ENCODE peak calls at places on chromosome 1, in six cellular contexts. One of them, this sample, is unnamed.
A peak's percentile ranks its signal among the peaks of the same experiment; 100 is the strongest.

GRCh38 chr1:223670458-223671159 is 5.1 kb upstream of the CAPN8 start:
- DNase-seq in CD4-positive, alpha-beta memory T cell: peak; percentile 7
- DNase-seq in GM23338: peak; percentile 87
- DNase-seq in iPS DF 6.9: peak; percentile 66
- DNase-seq in mesenchymal stem cell: peak; percentile 9
- DNase-seq in stomach: peak; percentile 61
- DNase-seq in this sample: peak; percentile 15

GRCh38 chr1:198001776-198002408 is 84.7 kb downstream of the LHX9 start:
- DNase-seq in CD4-positive, alpha-beta memory T cell: no peak
- DNase-seq in GM23338: no peak
- DNase-seq in iPS DF 6.9: no peak
- DNase-seq in mesenchymal stem cell: peak; percentile 6
- DNase-seq in stomach: no peak
- DNase-seq in this sample: no peak

GRCh38 chr1:226131639-226132038 is 54.9 kb downstream of the ACBD3 start:
- DNase-seq in CD4-positive, alpha-beta memory T cell: no peak
- DNase-seq in GM23338: no peak
- DNase-seq in iPS DF 6.9: no peak
- DNase-seq in mesenchymal stem cell: no peak
- DNase-seq in stomach: no peak
- DNase-seq in this sample: no peak

GRCh38 chr1:85602536-85602935 is 22.0 kb downstream of the CCN1 start:
- DNase-seq in CD4-positive, alpha-beta memory T cell: no peak
- DNase-seq in GM23338: peak; percentile 34
- DNase-seq in iPS DF 6.9: no peak
- DNase-seq in mesenchymal stem cell: no peak
- DNase-seq in stomach: no peak
- DNase-seq in this sample: no peak

GRCh38 chr1:228143480-228144212 is 3.6 kb downstream of the GUK1 start:
- DNase-seq in CD4-positive, alpha-beta memory T cell: no peak
- DNase-seq in GM23338: no peak
- DNase-seq in iPS DF 6.9: no peak
- DNase-seq in mesenchymal stem cell: no peak
- DNase-seq in stomach: no peak
- DNase-seq in this sample: no peak

GRCh38 chr1:16434501-16434900 is 2.7 kb downstream of the SPATA21 start:
- DNase-seq in CD4-positive, alpha-beta memory T cell: no peak
- DNase-seq in GM23338: no peak
- DNase-seq in iPS DF 6.9: no peak
- DNase-seq in mesenchymal stem cell: no peak
- DNase-seq in stomach: no peak
- DNase-seq in this sample: no peak

GRCh38 chr1:231241751-231242150 is 739 bp downstream of the GNPAT start:
- DNase-seq in CD4-positive, alpha-beta memory T cell: peak; percentile 15
- DNase-seq in GM23338: peak; percentile 25
- DNase-seq in iPS DF 6.9: no peak
- DNase-seq in mesenchymal stem cell: no peak
- DNase-seq in stomach: no peak
- DNase-seq in this sample: peak; percentile 43

GRCh38 chr1:78286686-78287085 is 204.1 kb upstream of the PTGFR start:
- DNase-seq in CD4-positive, alpha-beta memory T cell: no peak
- DNase-seq in GM23338: no peak
- DNase-seq in iPS DF 6.9: no peak
- DNase-seq in mesenchymal stem cell: peak; percentile 63
- DNase-seq in stomach: no peak
- DNase-seq in this sample: no peak

GRCh38 chr1:161966076-161966475 is 57.6 kb downstream of the OLFML2B start:
- DNase-seq in CD4-positive, alpha-beta memory T cell: no peak
- DNase-seq in GM23338: no peak
- DNase-seq in iPS DF 6.9: no peak
- DNase-seq in mesenchymal stem cell: no peak
- DNase-seq in stomach: no peak
- DNase-seq in this sample: no peak

GRCh38 chr1:158212315-158212714 is 31.6 kb downstream of the CD1D start:
- DNase-seq in CD4-positive, alpha-beta memory T cell: no peak
- DNase-seq in GM23338: peak; percentile 9
- DNase-seq in iPS DF 6.9: no peak
- DNase-seq in mesenchymal stem cell: no peak
- DNase-seq in stomach: no peak
- DNase-seq in this sample: no peak

GRCh38 chr1:154171222-154171583 is 16.3 kb upstream of the NUP210L start:
- DNase-seq in CD4-positive, alpha-beta memory T cell: no peak
- DNase-seq in GM23338: no peak
- DNase-seq in iPS DF 6.9: no peak
- DNase-seq in mesenchymal stem cell: no peak
- DNase-seq in stomach: no peak
- DNase-seq in this sample: no peak

GRCh38 chr1:27333717-27334279 is 8.0 kb upstream of the SYTL1 start:
- DNase-seq in CD4-positive, alpha-beta memory T cell: no peak
- DNase-seq in GM23338: no peak
- DNase-seq in iPS DF 6.9: no peak
- DNase-seq in mesenchymal stem cell: no peak
- DNase-seq in stomach: no peak
- DNase-seq in this sample: no peak

GRCh38 chr1:215797859-215798258 is 230.8 kb downstream of the KCTD3 start:
- DNase-seq in CD4-positive, alpha-beta memory T cell: no peak
- DNase-seq in GM23338: no peak
- DNase-seq in iPS DF 6.9: no peak
- DNase-seq in mesenchymal stem cell: no peak
- DNase-seq in stomach: no peak
- DNase-seq in this sample: no peak

GRCh38 chr1:25971044-25971881 is 26.6 kb downstream of the PAFAH2 start:
- DNase-seq in CD4-positive, alpha-beta memory T cell: peak; percentile 31
- DNase-seq in GM23338: peak; percentile 32
- DNase-seq in iPS DF 6.9: no peak
- DNase-seq in mesenchymal stem cell: no peak
- DNase-seq in stomach: no peak
- DNase-seq in this sample: no peak

GRCh38 chr1:62953643-62954042 is 169.7 kb downstream of the ATG4C start:
- DNase-seq in CD4-positive, alpha-beta memory T cell: no peak
- DNase-seq in GM23338: no peak
- DNase-seq in iPS DF 6.9: no peak
- DNase-seq in mesenchymal stem cell: no peak
- DNase-seq in stomach: no peak
- DNase-seq in this sample: no peak
- H3K27me3 ChIP-seq in CD4-positive, alpha-beta memory T cell: no peaks in the 10 kb centered on the region
- H3K27me3 ChIP-seq in GM23338: no peaks in the 10 kb centered on the region
- H3K27me3 ChIP-seq in iPS DF 6.9: no peaks in the 10 kb centered on the region
- H3K27me3 ChIP-seq in mesenchymal stem cell: peaks cover 31% of the 10 kb centered on the region
- H3K27me3 ChIP-seq in stomach: no peaks in the 10 kb centered on the region
- H3K27me3 ChIP-seq in this sample: peaks cover 2% of the 10 kb centered on the region

GRCh38 chr1:44421374-44422028 is 16.4 kb downstream of the RNF220 start:
- DNase-seq in CD4-positive, alpha-beta memory T cell: no peak
- DNase-seq in GM23338: no peak
- DNase-seq in iPS DF 6.9: no peak
- DNase-seq in mesenchymal stem cell: no peak
- DNase-seq in stomach: no peak
- DNase-seq in this sample: peak; percentile 78

GRCh38 chr1:44422161-44422560 is 17.1 kb downstream of the RNF220 start:
- DNase-seq in CD4-positive, alpha-beta memory T cell: no peak
- DNase-seq in GM23338: peak; percentile 54
- DNase-seq in iPS DF 6.9: no peak
- DNase-seq in mesenchymal stem cell: no peak
- DNase-seq in stomach: no peak
- DNase-seq in this sample: no peak

GRCh38 chr1:44417351-44418021 is 12.4 kb downstream of the RNF220 start:
- DNase-seq in CD4-positive, alpha-beta memory T cell: no peak
- DNase-seq in GM23338: peak; percentile 97
- DNase-seq in iPS DF 6.9: no peak
- DNase-seq in mesenchymal stem cell: peak; percentile 22
- DNase-seq in stomach: peak; percentile 33
- DNase-seq in this sample: peak; percentile 88

GRCh38 chr1:44418022-44418673 is 13.1 kb downstream of the RNF220 start:
- DNase-seq in CD4-positive, alpha-beta memory T cell: no peak
- DNase-seq in GM23338: peak; percentile 57
- DNase-seq in iPS DF 6.9: no peak
- DNase-seq in mesenchymal stem cell: no peak
- DNase-seq in stomach: no peak
- DNase-seq in this sample: no peak

DNA sequence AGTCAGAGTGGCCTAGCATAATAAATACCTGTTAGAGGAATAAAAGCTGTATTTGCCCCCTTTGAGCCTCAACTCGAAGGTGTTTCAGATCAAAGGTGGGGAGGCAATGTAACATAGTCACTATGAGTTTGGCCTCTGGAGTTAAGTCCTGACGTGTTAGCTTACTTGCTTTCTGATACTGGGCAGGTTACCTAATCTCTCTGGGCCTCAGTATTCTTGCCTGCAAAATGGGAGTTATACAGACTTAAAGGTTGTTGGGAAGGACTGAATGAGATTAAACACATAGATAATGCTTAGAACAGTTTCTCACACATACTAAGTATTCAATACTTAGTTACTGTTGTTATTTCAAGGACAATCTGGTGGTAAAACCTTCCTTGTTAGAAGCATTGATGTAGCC is 15.5 kb downstream of the RNF220 start:
- DNase-seq in CD4-positive, alpha-beta memory T cell: no peak
- DNase-seq in GM23338: no peak
- DNase-seq in iPS DF 6.9: no peak
- DNase-seq in mesenchymal stem cell: no peak
- DNase-seq in stomach: no peak
- DNase-seq in this sample: no peak
- H3K4me3 ChIP-seq in CD4-positive, alpha-beta memory T cell: no peak overlapping the region
- H3K4me3 ChIP-seq in GM23338: no peak overlapping the region
- H3K4me3 ChIP-seq in iPS DF 6.9: no peak overlapping the region
- H3K4me3 ChIP-seq in mesenchymal stem cell: no peak overlapping the region
- H3K4me3 ChIP-seq in stomach: no peak overlapping the region
- H3K4me3 ChIP-seq in this sample: no peak overlapping the region

DNA sequence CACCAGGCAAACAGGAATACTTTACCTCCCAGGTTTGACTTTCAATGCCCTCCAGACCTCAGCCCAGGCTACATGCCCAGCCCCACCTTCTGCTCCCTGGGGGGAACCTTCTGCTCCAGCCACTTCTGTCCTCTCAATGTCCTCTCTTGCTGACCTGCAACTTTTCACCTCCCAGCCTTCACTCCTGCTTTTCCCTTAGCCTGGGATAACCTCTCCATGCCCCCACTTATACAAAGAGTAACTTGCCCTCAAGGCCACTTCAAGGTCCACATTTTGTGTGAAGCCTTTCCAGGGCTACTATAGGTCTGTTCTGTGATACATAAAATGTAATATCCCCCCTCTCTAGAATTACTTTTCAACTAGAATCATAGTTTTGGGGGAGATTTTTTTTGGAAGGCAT is 21.7 kb downstream of the SERTAD4 start:
- DNase-seq in CD4-positive, alpha-beta memory T cell: no peak
- DNase-seq in GM23338: no peak
- DNase-seq in iPS DF 6.9: no peak
- DNase-seq in mesenchymal stem cell: no peak
- DNase-seq in stomach: no peak
- DNase-seq in this sample: no peak
- H3K27me3 ChIP-seq in CD4-positive, alpha-beta memory T cell: peaks cover 28% of the 10 kb centered on the region
- H3K27me3 ChIP-seq in GM23338: peaks cover 43% of the 10 kb centered on the region
- H3K27me3 ChIP-seq in iPS DF 6.9: no peaks in the 10 kb centered on the region
- H3K27me3 ChIP-seq in mesenchymal stem cell: no peaks in the 10 kb centered on the region
- H3K27me3 ChIP-seq in stomach: no peaks in the 10 kb centered on the region
- H3K27me3 ChIP-seq in this sample: no peaks in the 10 kb centered on the region

GRCh38 chr1:8003431-8004112 is 22.5 kb downstream of the ERRFI1 start:
- DNase-seq in CD4-positive, alpha-beta memory T cell: no peak
- DNase-seq in GM23338: no peak
- DNase-seq in iPS DF 6.9: no peak
- DNase-seq in mesenchymal stem cell: peak; percentile 19
- DNase-seq in stomach: no peak
- DNase-seq in this sample: no peak

GRCh38 chr1:8006037-8006963 is 19.8 kb downstream of the ERRFI1 start:
- DNase-seq in CD4-positive, alpha-beta memory T cell: no peak
- DNase-seq in GM23338: no peak
- DNase-seq in iPS DF 6.9: no peak
- DNase-seq in mesenchymal stem cell: peak; percentile 29
- DNase-seq in stomach: no peak
- DNase-seq in this sample: no peak

GRCh38 chr1:8004803-8005573 is 21.1 kb downstream of the ERRFI1 start:
- DNase-seq in CD4-positive, alpha-beta memory T cell: no peak
- DNase-seq in GM23338: no peak
- DNase-seq in iPS DF 6.9: no peak
- DNase-seq in mesenchymal stem cell: peak; percentile 97
- DNase-seq in stomach: peak; percentile 66
- DNase-seq in this sample: no peak

GRCh38 chr1:8002329-8003320 is 23.5 kb downstream of the ERRFI1 start:
- DNase-seq in CD4-positive, alpha-beta memory T cell: no peak
- DNase-seq in GM23338: no peak
- DNase-seq in iPS DF 6.9: no peak
- DNase-seq in mesenchymal stem cell: no peak
- DNase-seq in stomach: no peak
- DNase-seq in this sample: no peak

DNA sequence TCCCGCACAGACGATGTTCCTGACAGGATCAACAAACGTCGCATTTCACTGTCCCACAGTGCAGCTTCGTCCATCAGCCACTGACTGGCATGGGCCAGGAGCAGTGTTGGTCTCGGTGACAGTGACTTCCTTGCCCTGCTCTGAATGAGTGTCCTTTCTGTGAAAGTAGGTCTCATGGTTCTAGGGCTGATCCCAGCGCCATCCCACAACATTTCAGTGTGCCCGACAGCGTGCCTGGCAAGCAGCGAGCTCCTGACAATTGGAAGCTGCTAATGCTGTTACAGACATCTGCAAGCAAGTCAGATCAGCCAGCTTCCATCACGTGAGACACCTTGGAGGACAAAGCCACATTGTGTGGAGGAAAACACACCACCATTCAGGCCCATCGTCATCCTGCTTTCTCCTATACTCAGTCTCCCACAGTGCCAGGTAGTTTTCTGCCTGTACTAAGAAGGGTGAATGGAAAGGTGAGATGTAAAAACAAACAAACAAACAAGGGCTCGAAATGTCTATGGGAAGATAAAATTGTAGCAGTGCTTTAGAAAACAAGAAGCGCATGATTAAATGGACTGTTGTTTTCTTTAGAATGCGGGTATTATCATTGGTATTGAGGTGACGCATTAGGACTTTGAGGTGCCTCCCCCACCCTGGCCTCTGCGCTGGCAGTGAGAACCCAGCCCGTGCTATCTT is 21.9 kb downstream of the ERRFI1 start:
- DNase-seq in CD4-positive, alpha-beta memory T cell: no peak
- DNase-seq in GM23338: peak; percentile 67
- DNase-seq in iPS DF 6.9: no peak
- DNase-seq in mesenchymal stem cell: no peak
- DNase-seq in stomach: no peak
- DNase-seq in this sample: no peak
- H3K4me3 ChIP-seq in CD4-positive, alpha-beta memory T cell: no peak overlapping the region
- H3K4me3 ChIP-seq in GM23338: no peak overlapping the region
- H3K4me3 ChIP-seq in iPS DF 6.9: no peak overlapping the region
- H3K4me3 ChIP-seq in mesenchymal stem cell: no peak overlapping the region
- H3K4me3 ChIP-seq in stomach: no peak overlapping the region
- H3K4me3 ChIP-seq in this sample: no peak overlapping the region